ENCODE peak calls at places on chromosome 22, in six cellular contexts. One of them, this sample, is unnamed.

GRCh38 chr22:37020192-37020479 is 594 bp downstream of the MPST start:
- DNase-seq in activated effector memory CD4-positive, alpha-beta T cell treated with anti-CD3 and anti-CD28 coated beads, Interleukin-2, amount 50 U/mL, for 16 hours: no peak
- DNase-seq in trophoblast cell: peak
- DNase-seq in glutamatergic neuron: no peak
- DNase-seq in neural crest cell: no peak
- DNase-seq in GOT3: no peak
- DNase-seq in this sample: no peak

GRCh38 chr22:24099661-24100060 is 81.6 kb upstream of the SUSD2 start:
- DNase-seq in trophoblast cell: no peak
- DNase-seq in neural crest cell: no peak
- DNase-seq in glutamatergic neuron: no peak
- DNase-seq in GOT3: no peak
- DNase-seq in activated effector memory CD4-positive, alpha-beta T cell treated with anti-CD3 and anti-CD28 coated beads, Interleukin-2, amount 50 U/mL, for 16 hours: peak
- DNase-seq in this sample: no peak

GRCh38 chr22:32265882-32266767 is 11.0 kb upstream of the SLC5A4 start:
- DNase-seq in neural crest cell: peak
- DNase-seq in GOT3: no peak
- DNase-seq in glutamatergic neuron: peak
- DNase-seq in activated effector memory CD4-positive, alpha-beta T cell treated with anti-CD3 and anti-CD28 coated beads, Interleukin-2, amount 50 U/mL, for 16 hours: peak
- DNase-seq in trophoblast cell: peak
- DNase-seq in this sample: peak

GRCh38 chr22:19823191-19823590 is 31.5 kb downstream of the GNB1L start:
- DNase-seq in neural crest cell: no peak
- DNase-seq in glutamatergic neuron: no peak
- DNase-seq in trophoblast cell: no peak
- DNase-seq in activated effector memory CD4-positive, alpha-beta T cell treated with anti-CD3 and anti-CD28 coated beads, Interleukin-2, amount 50 U/mL, for 16 hours: peak
- DNase-seq in GOT3: no peak
- DNase-seq in this sample: no peak

GRCh38 chr22:46001426-46002106 is 24.6 kb upstream of the WNT7B start:
- DNase-seq in GOT3: no peak
- DNase-seq in trophoblast cell: no peak
- DNase-seq in glutamatergic neuron: no peak
- DNase-seq in activated effector memory CD4-positive, alpha-beta T cell treated with anti-CD3 and anti-CD28 coated beads, Interleukin-2, amount 50 U/mL, for 16 hours: no peak
- DNase-seq in neural crest cell: no peak
- DNase-seq in this sample: no peak

GRCh38 chr22:37284126-37284806 is 2.0 kb downstream of the CYTH4 start:
- DNase-seq in trophoblast cell: no peak
- DNase-seq in GOT3: no peak
- DNase-seq in activated effector memory CD4-positive, alpha-beta T cell treated with anti-CD3 and anti-CD28 coated beads, Interleukin-2, amount 50 U/mL, for 16 hours: no peak
- DNase-seq in glutamatergic neuron: no peak
- DNase-seq in neural crest cell: no peak
- DNase-seq in this sample: no peak

GRCh38 chr22:39384750-39385480 is 14.7 kb upstream of the TAB1 start:
- DNase-seq in neural crest cell: peak
- DNase-seq in activated effector memory CD4-positive, alpha-beta T cell treated with anti-CD3 and anti-CD28 coated beads, Interleukin-2, amount 50 U/mL, for 16 hours: no peak
- DNase-seq in trophoblast cell: peak
- DNase-seq in GOT3: no peak
- DNase-seq in glutamatergic neuron: no peak
- DNase-seq in this sample: no peak

GRCh38 chr22:38221908-38222796 is 20.4 kb downstream of the MAFF start:
- DNase-seq in trophoblast cell: no peak
- DNase-seq in GOT3: no peak
- DNase-seq in neural crest cell: no peak
- DNase-seq in glutamatergic neuron: no peak
- DNase-seq in activated effector memory CD4-positive, alpha-beta T cell treated with anti-CD3 and anti-CD28 coated beads, Interleukin-2, amount 50 U/mL, for 16 hours: no peak
- DNase-seq in this sample: no peak

GRCh38 chr22:29396126-29396525 is 7.8 kb upstream of the AP1B1 start:
- DNase-seq in activated effector memory CD4-positive, alpha-beta T cell treated with anti-CD3 and anti-CD28 coated beads, Interleukin-2, amount 50 U/mL, for 16 hours: no peak
- DNase-seq in glutamatergic neuron: no peak
- DNase-seq in GOT3: no peak
- DNase-seq in neural crest cell: no peak
- DNase-seq in trophoblast cell: no peak
- DNase-seq in this sample: no peak